ENCODE peak calls at places on chromosomes 13 and 19, in ten cellular contexts. D is GF-D8; B is osteocyte; X is skeletal muscle cell; L is AG04449; Z is effector CD4-positive, alpha-beta T cell; O is COR-L47; U is nucleus accumbens; R is T-helper 1 cell; F is Panc1. M is an unnamed sample.

GRCh38 chr19:38073806-38074685 is 150.0 kb downstream of the DPF1 start:
- DNase-seq in D (no peak), B (no peak), X (no peak), L (no peak), Z (no peak), O (no peak), U (no peak), R (no peak), F (no peak), M (no peak)

GRCh38 chr19:49544154-49544553 is 16.4 kb downstream of the RCN3 start:
- DNase-seq in D (no peak), B (no peak), X (no peak), L (no peak), Z (no peak), O (no peak), U (no peak), R (no peak), F (no peak), M (no peak)

GRCh38 chr19:38669532-38669931 is 22.1 kb downstream of the ACTN4 start:
- DNase-seq in D (peak), B (no peak), X (no peak), L (no peak), Z (no peak), O (no peak), U (no peak), R (no peak), F (no peak), M (no peak)

GRCh38 chr19:10520652-10521318 is 3.5 kb upstream of the S1PR5 start:
- DNase-seq in D (no peak), B (no peak), X (no peak), L (no peak), Z (no peak), O (no peak), U (no peak), R (no peak), F (no peak), M (no peak)

GRCh38 chr19:55640043-55640576 is 692 bp upstream of the ZNF580 start:
- DNase-seq in D (peak), B (no peak), X (no peak), L (no peak), Z (peak), O (peak), U (peak), R (peak), F (no peak), M (peak)

GRCh38 chr13:42007844-42008243 is 40.6 kb upstream of the DGKH start:
- DNase-seq in D (no peak), B (no peak), X (no peak), L (no peak), Z (no peak), O (no peak), U (no peak), R (no peak), F (no peak), M (no peak)

GRCh38 chr13:76523740-76524382 is 362.3 kb downstream of the KCTD12 start:
- DNase-seq in D (no peak), B (no peak), X (no peak), L (no peak), Z (no peak), O (no peak), U (no peak), R (no peak), F (no peak), M (no peak)

GRCh38 chr13:102582256-102582655 is 14.5 kb upstream of the TPP2 start:
- DNase-seq in D (no peak), B (no peak), X (no peak), L (no peak), Z (no peak), O (no peak), U (no peak), R (no peak), F (no peak), M (no peak)

GRCh38 chr19:1765182-1765903 is 12.0 kb downstream of the ONECUT3 start:
- DNase-seq in D (no peak), B (no peak), X (no peak), L (no peak), Z (no peak), O (no peak), U (no peak), R (no peak), F (no peak), M (no peak)

GRCh38 chr19:48627211-48627864 is 8.0 kb downstream of the SPHK2 start:
- DNase-seq in D (no peak), B (no peak), X (no peak), L (no peak), Z (no peak), O (no peak), U (no peak), R (no peak), F (no peak), M (no peak)

GRCh38 chr13:81017525-81018152 is 676.7 kb upstream of the SPRY2 start:
- DNase-seq in D (peak), B (no peak), X (peak), L (no peak), Z (no peak), O (peak), U (no peak), R (no peak), F (no peak), M (no peak)

GRCh38 chr13:113935523-113935922 is 38.4 kb downstream of the C13orf46 start:
- DNase-seq in D (no peak), B (no peak), X (no peak), L (no peak), Z (no peak), O (peak), U (no peak), R (no peak), F (no peak), M (no peak)

GRCh38 chr13:30787747-30788535 is 52.6 kb downstream of the ALOX5AP start:
- DNase-seq in D (no peak), B (no peak), X (no peak), L (no peak), Z (no peak), O (no peak), U (no peak), R (no peak), F (no peak), M (no peak)

GRCh38 chr13:41639955-41640780 is 182.8 kb downstream of the RGCC start:
- DNase-seq in D (no peak), B (no peak), X (peak), L (no peak), Z (no peak), O (no peak), U (no peak), R (no peak), F (no peak), M (no peak)

GRCh38 chr19:55642153-55643002 is 1.1 kb upstream of the ZNF581 start:
- DNase-seq in D (no peak), B (no peak), X (no peak), L (no peak), Z (no peak), O (no peak), U (no peak), R (no peak), F (no peak), M (no peak)

GRCh38 chr13:94351292-94352000 is 128.0 kb downstream of the DCT start:
- DNase-seq in D (no peak), B (no peak), X (peak), L (peak), Z (no peak), O (no peak), U (no peak), R (no peak), F (no peak), M (no peak)

GRCh38 chr19:30233375-30233774 is 138.8 kb upstream of the ZNF536 start:
- DNase-seq in D (no peak), B (no peak), X (no peak), L (no peak), Z (no peak), O (no peak), U (no peak), R (no peak), F (no peak), M (no peak)

GRCh38 chr19:10763828-10764339 is 46.0 kb downstream of the DNM2 start:
- DNase-seq in D (no peak), B (no peak), X (no peak), L (no peak), Z (no peak), O (no peak), U (no peak), R (no peak), F (no peak), M (no peak)

GRCh38 chr13:87884874-87885273 is 213.7 kb downstream of the SLITRK5 start:
- DNase-seq in D (no peak), B (no peak), X (no peak), L (no peak), Z (no peak), O (peak), U (no peak), R (no peak), F (no peak), M (no peak)

GRCh38 chr13:45367358-45367757 is 26.4 kb upstream of the TPT1 start:
- DNase-seq in D (no peak), B (no peak), X (peak), L (peak), Z (peak), O (peak), U (peak), R (peak), F (peak), M (peak)

GRCh38 chr13:30145709-30146367 is 161.5 kb downstream of the KATNAL1 start:
- DNase-seq in D (no peak), B (no peak), X (no peak), L (no peak), Z (no peak), O (no peak), U (no peak), R (no peak), F (no peak), M (no peak)

GRCh38 chr13:108980237-108980636 is 350.8 kb downstream of the MYO16 start:
- DNase-seq in D (no peak), B (no peak), X (no peak), L (no peak), Z (no peak), O (no peak), U (no peak), R (no peak), F (no peak), M (no peak)

GRCh38 chr19:32543107-32543900 is 37.7 kb upstream of the PDCD5 start:
- DNase-seq in D (no peak), B (no peak), X (no peak), L (no peak), Z (no peak), O (no peak), U (no peak), R (no peak), F (no peak), M (no peak)

GRCh38 chr13:80001510-80001842 is 339.4 kb downstream of the SPRY2 start:
- DNase-seq in D (no peak), B (no peak), X (no peak), L (no peak), Z (no peak), O (no peak), U (no peak), R (no peak), F (no peak), M (no peak)

GRCh38 chr19:8429044-8429443 is 15.7 kb upstream of the HNRNPM start:
- DNase-seq in D (no peak), B (no peak), X (no peak), L (no peak), Z (no peak), O (no peak), U (no peak), R (no peak), F (no peak), M (no peak)

GRCh38 chr19:3024870-3025515 is 4.1 kb downstream of the TLE2 start:
- DNase-seq in D (no peak), B (no peak), X (no peak), L (no peak), Z (no peak), O (no peak), U (no peak), R (no peak), F (no peak), M (no peak)

GRCh38 chr13:27194895-27195764 is 23.5 kb upstream of the USP12 start:
- DNase-seq in D (no peak), B (no peak), X (peak), L (no peak), Z (no peak), O (no peak), U (no peak), R (no peak), F (peak), M (no peak)

GRCh38 chr13:85074543-85075313 is 724.5 kb downstream of the SLITRK6 start:
- DNase-seq in D (no peak), B (no peak), X (no peak), L (no peak), Z (no peak), O (no peak), U (no peak), R (no peak), F (no peak), M (no peak)

GRCh38 chr19:46404039-46404883 is 9.1 kb downstream of the CCDC8 start:
- DNase-seq in D (peak), B (no peak), X (no peak), L (no peak), Z (no peak), O (no peak), U (no peak), R (no peak), F (no peak), M (no peak)

GRCh38 chr13:98489446-98490194 is 87.3 kb downstream of the STK24 start:
- DNase-seq in D (no peak), B (peak), X (no peak), L (no peak), Z (no peak), O (no peak), U (no peak), R (no peak), F (no peak), M (no peak)

M was measured in naive thymus-derived CD4-positive, alpha-beta T cell.